ENCODE peak calls at places on chromosomes 4 and X, in eight cellular contexts. P is cardiac fibroblast, L is thoracic aorta, G is left lung, Z is lung, I is vagina, F is endothelial cell, U is A549. R is an unnamed sample.

GRCh38 chr4:136637071-136637777 is 895.1 kb downstream of the PCDH18 start:
- DNase-seq in P (peak; percentile 49), L (no peak), G (no peak), Z (no peak), I (no peak), F (peak; percentile 39), U (peak; percentile 11), R (no peak)

GRCh38 chr4:14862881-14863280 is 139.4 kb upstream of the CPEB2 start:
- DNase-seq in P (no peak), L (no peak), G (no peak), Z (no peak), I (no peak), F (no peak), U (no peak), R (no peak)

GRCh38 chr4:666436-666810 is 7.7 kb downstream of the ATP5ME start:
- DNase-seq in P (no peak), L (no peak), G (no peak), Z (no peak), I (no peak), F (no peak), U (no peak), R (no peak)

GRCh38 chrX:2665387-2666304 is 25.4 kb upstream of the CD99 start:
- DNase-seq in P (no peak), L (no peak), G (no peak), Z (no peak), I (no peak), F (no peak), U (no peak), R (no peak)

GRCh38 chrX:71958281-71958675 is 47.6 kb downstream of the NHSL2 start:
- DNase-seq in P (no peak), L (no peak), G (no peak), Z (no peak), I (no peak), F (no peak), U (no peak), R (no peak)

GRCh38 chr4:175035907-175036306 is 117.7 kb downstream of the ADAM29 start:
- DNase-seq in P (peak; percentile 15), L (no peak), G (no peak), Z (no peak), I (no peak), F (no peak), U (no peak), R (no peak)

GRCh38 chr4:61619528-61619927 is 419.4 kb downstream of the ADGRL3 start:
- DNase-seq in P (no peak), L (no peak), G (no peak), Z (no peak), I (no peak), F (no peak), U (peak; percentile 0), R (no peak)

GRCh38 chr4:72326692-72327632 is 242.1 kb downstream of the ADAMTS3 start:
- DNase-seq in P (peak; percentile 64), L (no peak), G (no peak), Z (no peak), I (no peak), F (no peak), U (peak; percentile 32), R (no peak)

DNA sequence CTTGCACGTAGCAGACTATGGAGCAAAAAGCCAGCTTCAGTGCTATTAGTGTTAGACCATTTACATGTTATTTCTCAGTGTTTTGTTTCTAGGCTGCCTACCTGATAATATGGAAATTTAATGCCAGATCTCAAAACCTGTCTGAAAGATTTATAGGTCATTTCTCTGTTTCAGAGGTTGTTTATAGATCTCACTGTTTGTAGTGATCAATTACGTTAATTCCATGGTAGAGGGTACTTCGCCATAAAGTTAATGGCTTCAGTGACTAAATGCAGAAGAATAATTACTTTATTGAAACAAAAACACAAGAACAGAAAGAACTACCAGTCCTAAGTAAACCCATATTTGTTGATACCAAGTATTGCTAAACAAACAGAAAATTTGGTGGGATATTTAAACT is 420.8 kb downstream of the ARHGAP24 start:
- DNase-seq in P (no peak), L (no peak), G (no peak), Z (no peak), I (no peak), F (no peak), U (no peak), R (no peak)
- TF ChIP-seq CTCF in P (no peak), L (no peak), G (no peak), Z (no peak), I (no peak), F (no peak), U (no peak), R (no peak)

DNA sequence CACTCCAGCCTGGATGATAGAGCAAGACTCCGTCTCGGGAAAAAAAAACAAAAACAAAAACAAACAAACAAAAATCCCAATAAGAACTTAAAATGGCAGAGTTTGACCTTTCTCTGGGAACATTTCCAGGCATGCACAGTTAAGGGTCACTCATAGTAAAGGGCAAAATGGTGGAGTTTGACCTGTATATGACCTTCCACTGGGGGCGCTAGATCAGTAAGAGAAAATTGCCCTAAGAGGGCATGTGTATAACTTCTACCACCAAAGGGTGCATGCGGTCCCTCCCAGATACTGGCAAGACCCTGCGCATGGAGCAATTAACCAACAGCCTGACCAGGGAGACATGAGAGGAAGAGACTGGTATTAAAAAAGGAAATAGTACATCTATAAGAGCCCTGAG is 177.2 kb downstream of the MOSPD2 start:
- DNase-seq in P (no peak), L (no peak), G (no peak), Z (no peak), I (no peak), F (no peak), U (peak; percentile 16), R (no peak)
- TF ChIP-seq CTCF in P (no peak), L (no peak), G (no peak), Z (no peak), I (no peak), F (no peak), U (no peak), R (no peak)

DNA sequence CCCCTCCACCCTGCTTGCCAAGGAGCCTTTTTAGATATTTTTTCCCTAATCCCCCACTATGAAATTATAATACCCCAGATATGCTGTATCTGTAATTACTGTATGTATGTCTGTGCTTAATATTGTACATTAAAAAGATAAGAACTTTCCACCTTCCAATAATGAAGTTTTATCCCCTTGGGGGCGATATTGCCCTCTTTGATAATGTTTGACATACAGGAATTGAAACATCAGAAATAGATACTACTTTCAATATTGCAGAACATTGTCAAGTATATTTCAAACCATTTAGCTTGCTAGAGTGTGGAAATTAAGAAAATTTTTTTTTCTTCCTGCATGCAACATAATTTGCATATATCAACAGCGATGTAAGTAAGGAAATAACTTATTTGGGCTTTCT is 58.9 kb downstream of the NAF1 start:
- DNase-seq in P (peak; percentile 37), L (no peak), G (no peak), Z (no peak), I (no peak), F (no peak), U (peak; percentile 2), R (no peak)
- TF ChIP-seq CTCF in P (no peak), L (no peak), G (no peak), Z (no peak), I (no peak), F (peak; percentile 15), U (peak; percentile 14), R (no peak)

GRCh38 chr4:36758779-36759178 is 477.4 kb downstream of the DTHD1 start:
- DNase-seq in P (no peak), L (no peak), G (no peak), Z (no peak), I (no peak), F (no peak), U (no peak), R (no peak)
- TF ChIP-seq CTCF in P (no peak), L (no peak), G (no peak), Z (no peak), I (no peak), F (no peak), U (no peak), R (no peak)

GRCh38 chr4:84235131-84235530 is 264.0 kb downstream of the NKX6-1 start:
- DNase-seq in P (no peak), L (no peak), G (no peak), Z (no peak), I (no peak), F (no peak), U (no peak), R (no peak)

GRCh38 chr4:84237008-84237407 is 262.1 kb downstream of the NKX6-1 start:
- DNase-seq in P (no peak), L (no peak), G (no peak), Z (no peak), I (no peak), F (no peak), U (no peak), R (no peak)

GRCh38 chr4:84239278-84239845 is 259.7 kb downstream of the NKX6-1 start:
- DNase-seq in P (no peak), L (no peak), G (no peak), Z (no peak), I (no peak), F (no peak), U (no peak), R (no peak)

GRCh38 chr4:84235545-84235944 is 263.5 kb downstream of the NKX6-1 start:
- DNase-seq in P (no peak), L (no peak), G (no peak), Z (no peak), I (no peak), F (no peak), U (no peak), R (no peak)

DNA sequence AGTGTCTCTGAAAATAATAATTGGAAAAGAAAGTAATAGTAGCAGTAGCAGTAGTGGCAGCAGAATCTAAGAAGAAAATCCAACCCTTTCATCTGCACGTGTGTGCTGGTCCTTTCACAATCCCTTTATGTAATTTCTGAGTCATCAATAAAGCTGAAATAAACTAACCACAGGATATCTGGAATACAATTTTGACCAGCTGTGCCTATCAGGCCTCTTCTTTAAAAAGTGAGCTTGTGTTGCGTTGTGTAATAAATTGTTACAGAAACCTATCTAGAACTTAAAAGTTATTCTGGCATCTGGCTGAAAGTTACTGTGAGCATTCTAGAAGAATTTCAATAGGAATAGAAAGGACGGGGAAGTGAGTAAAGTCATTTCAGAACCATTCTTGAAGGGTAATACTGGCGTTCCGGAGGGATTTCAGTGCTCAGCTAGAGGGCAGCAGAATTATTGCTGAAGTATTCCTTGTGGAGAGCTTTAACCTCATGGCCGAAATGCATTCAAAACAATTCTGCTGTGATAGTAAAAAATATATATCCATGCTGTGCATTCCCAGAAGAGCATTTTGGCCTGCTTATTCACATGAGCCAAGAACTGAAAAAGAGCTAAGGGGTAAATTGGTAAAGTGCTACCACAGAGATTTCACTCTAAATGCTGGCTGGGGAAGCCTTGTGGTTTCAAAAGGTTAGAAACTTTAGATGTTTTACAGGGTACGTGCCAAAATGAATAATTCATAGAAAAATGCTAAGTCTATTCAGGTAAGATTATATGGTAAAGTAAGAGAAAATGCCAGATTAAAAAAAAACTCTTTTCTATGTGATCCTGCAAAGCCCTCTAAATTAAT is 260.6 kb downstream of the NKX6-1 start:
- DNase-seq in P (peak; percentile 13), L (no peak), G (no peak), Z (no peak), I (no peak), F (no peak), U (no peak), R (no peak)
- TF ChIP-seq CTCF in P (no peak), L (no peak), G (no peak), Z (no peak), I (no peak), F (no peak), U (no peak), R (no peak)

GRCh38 chrX:116490091-116490490 is 27.3 kb upstream of the CT83 start:
- DNase-seq in P (peak; percentile 2), L (no peak), G (no peak), Z (no peak), I (no peak), F (no peak), U (peak; percentile 1), R (no peak)
- TF ChIP-seq CTCF in P (peak; percentile 12), L (no peak), G (no peak), Z (no peak), I (no peak), F (no peak), U (peak; percentile 44), R (no peak)

R was measured in esophagus squamous epithelium.